ENCODE peak calls at places on chromosomes 13 and 19, in six cellular contexts. One of them, this sample, is unnamed.

GRCh38 chr13:75913925-75914324 is 277.8 kb downstream of the LMO7 start:
- DNase-seq in A549: no peak
- DNase-seq in HepG2: no peak
- DNase-seq in K562: no peak
- DNase-seq in IMR-90: no peak
- DNase-seq in HEK293T: no peak
- DNase-seq in this sample: no peak

GRCh38 chr13:109428146-109428545 is 358.2 kb downstream of the IRS2 start:
- DNase-seq in K562: no peak
- DNase-seq in IMR-90: no peak
- DNase-seq in HEK293T: no peak
- DNase-seq in A549: no peak
- DNase-seq in HepG2: no peak
- DNase-seq in this sample: no peak

GRCh38 chr19:44822670-44823372 is 13.9 kb downstream of the BCAM start:
- DNase-seq in K562: no peak
- DNase-seq in HEK293T: no peak
- DNase-seq in HepG2: no peak
- DNase-seq in IMR-90: no peak
- DNase-seq in A549: no peak
- DNase-seq in this sample: no peak

GRCh38 chr19:45161715-45162463 is 1.1 kb upstream of the NKPD1 start:
- DNase-seq in A549: no peak
- DNase-seq in HEK293T: peak
- DNase-seq in IMR-90: peak
- DNase-seq in K562: peak
- DNase-seq in HepG2: no peak
- DNase-seq in this sample: no peak

GRCh38 chr19:48543121-48543710 is 8.8 kb upstream of the SULT2B1 start:
- DNase-seq in IMR-90: peak
- DNase-seq in K562: no peak
- DNase-seq in HEK293T: no peak
- DNase-seq in HepG2: no peak
- DNase-seq in A549: peak
- DNase-seq in this sample: no peak

GRCh38 chr13:44311011-44311481 is 62.6 kb upstream of the SERP2 start:
- DNase-seq in A549: no peak
- DNase-seq in IMR-90: peak
- DNase-seq in HepG2: no peak
- DNase-seq in K562: no peak
- DNase-seq in HEK293T: no peak
- DNase-seq in this sample: no peak

GRCh38 chr13:44801990-44802389 is 187.3 kb downstream of the NUFIP1 start:
- DNase-seq in K562: no peak
- DNase-seq in A549: no peak
- DNase-seq in HepG2: no peak
- DNase-seq in HEK293T: no peak
- DNase-seq in IMR-90: peak
- DNase-seq in this sample: no peak

GRCh38 chr13:105336706-105337582 is 1198.5 kb downstream of the EFNB2 start:
- DNase-seq in HepG2: no peak
- DNase-seq in HEK293T: no peak
- DNase-seq in IMR-90: peak
- DNase-seq in K562: no peak
- DNase-seq in A549: no peak
- DNase-seq in this sample: no peak

GRCh38 chr13:24648271-24648670 is 31.9 kb upstream of the ATP12A start:
- DNase-seq in A549: no peak
- DNase-seq in HEK293T: no peak
- DNase-seq in HepG2: no peak
- DNase-seq in K562: no peak
- DNase-seq in IMR-90: no peak
- DNase-seq in this sample: no peak

GRCh38 chr19:37931941-37932655 is 25.1 kb downstream of the SIPA1L3 start:
- DNase-seq in IMR-90: peak
- DNase-seq in A549: peak
- DNase-seq in HEK293T: no peak
- DNase-seq in HepG2: peak
- DNase-seq in K562: no peak
- DNase-seq in this sample: no peak

GRCh38 chr13:31614073-31614472 is 125.3 kb upstream of the RXFP2 start:
- DNase-seq in IMR-90: no peak
- DNase-seq in HEK293T: no peak
- DNase-seq in A549: no peak
- DNase-seq in HepG2: no peak
- DNase-seq in K562: no peak
- DNase-seq in this sample: no peak
- TF ChIP-seq BHLHE40 in IMR-90: no peak
- TF ChIP-seq BHLHE40 in HEK293T: no peak
- TF ChIP-seq BHLHE40 in A549: no peak
- TF ChIP-seq BHLHE40 in HepG2: no peak
- TF ChIP-seq BHLHE40 in K562: no peak
- TF ChIP-seq BHLHE40 in this sample: no peak

GRCh38 chr13:41708648-41709175 is 251.4 kb downstream of the RGCC start:
- DNase-seq in HEK293T: no peak
- DNase-seq in IMR-90: no peak
- DNase-seq in K562: no peak
- DNase-seq in A549: no peak
- DNase-seq in HepG2: no peak
- DNase-seq in this sample: no peak
- TF ChIP-seq BHLHE40 in HEK293T: no peak
- TF ChIP-seq BHLHE40 in IMR-90: no peak
- TF ChIP-seq BHLHE40 in K562: no peak
- TF ChIP-seq BHLHE40 in A549: no peak
- TF ChIP-seq BHLHE40 in HepG2: no peak
- TF ChIP-seq BHLHE40 in this sample: no peak

GRCh38 chr13:41654800-41655199 is 197.4 kb downstream of the RGCC start:
- DNase-seq in IMR-90: no peak
- DNase-seq in HEK293T: no peak
- DNase-seq in K562: no peak
- DNase-seq in A549: no peak
- DNase-seq in HepG2: no peak
- DNase-seq in this sample: no peak

GRCh38 chr13:41655997-41656396 is 198.6 kb downstream of the RGCC start:
- DNase-seq in IMR-90: no peak
- DNase-seq in K562: no peak
- DNase-seq in HepG2: no peak
- DNase-seq in HEK293T: no peak
- DNase-seq in A549: no peak
- DNase-seq in this sample: no peak

GRCh38 chr13:41650706-41651105 is 193.4 kb downstream of the RGCC start:
- DNase-seq in HEK293T: no peak
- DNase-seq in K562: no peak
- DNase-seq in HepG2: no peak
- DNase-seq in IMR-90: no peak
- DNase-seq in A549: no peak
- DNase-seq in this sample: no peak

GRCh38 chr13:41651413-41652068 is 194.2 kb downstream of the RGCC start:
- DNase-seq in IMR-90: no peak
- DNase-seq in A549: no peak
- DNase-seq in HEK293T: no peak
- DNase-seq in K562: no peak
- DNase-seq in HepG2: no peak
- DNase-seq in this sample: no peak

GRCh38 chr13:41652735-41653361 is 195.5 kb downstream of the RGCC start:
- DNase-seq in K562: peak
- DNase-seq in A549: peak
- DNase-seq in HEK293T: no peak
- DNase-seq in HepG2: peak
- DNase-seq in IMR-90: peak
- DNase-seq in this sample: no peak
- TF ChIP-seq BHLHE40 in K562: no peak
- TF ChIP-seq BHLHE40 in A549: no peak
- TF ChIP-seq BHLHE40 in HEK293T: no peak
- TF ChIP-seq BHLHE40 in HepG2: no peak
- TF ChIP-seq BHLHE40 in IMR-90: no peak
- TF ChIP-seq BHLHE40 in this sample: no peak

GRCh38 chr13:35963982-35964665 is 167.1 kb downstream of the DCLK1 start:
- DNase-seq in HepG2: no peak
- DNase-seq in A549: no peak
- DNase-seq in HEK293T: no peak
- DNase-seq in IMR-90: no peak
- DNase-seq in K562: no peak
- DNase-seq in this sample: no peak
- TF ChIP-seq BHLHE40 in HepG2: no peak
- TF ChIP-seq BHLHE40 in A549: no peak
- TF ChIP-seq BHLHE40 in HEK293T: no peak
- TF ChIP-seq BHLHE40 in IMR-90: no peak
- TF ChIP-seq BHLHE40 in K562: no peak
- TF ChIP-seq BHLHE40 in this sample: no peak

GRCh38 chr13:22193070-22193469 is 522.2 kb downstream of the FGF9 start:
- DNase-seq in K562: no peak
- DNase-seq in HEK293T: no peak
- DNase-seq in A549: no peak
- DNase-seq in HepG2: no peak
- DNase-seq in IMR-90: no peak
- DNase-seq in this sample: no peak

GRCh38 chr13:22196777-22197176 is 525.9 kb downstream of the FGF9 start:
- DNase-seq in K562: no peak
- DNase-seq in IMR-90: no peak
- DNase-seq in HepG2: no peak
- DNase-seq in HEK293T: no peak
- DNase-seq in A549: no peak
- DNase-seq in this sample: no peak

GRCh38 chr13:22198001-22198400 is 527.1 kb downstream of the FGF9 start:
- DNase-seq in IMR-90: no peak
- DNase-seq in HepG2: no peak
- DNase-seq in K562: no peak
- DNase-seq in HEK293T: no peak
- DNase-seq in A549: no peak
- DNase-seq in this sample: no peak

GRCh38 chr13:22194106-22194810 is 523.4 kb downstream of the FGF9 start:
- DNase-seq in K562: no peak
- DNase-seq in IMR-90: no peak
- DNase-seq in HEK293T: no peak
- DNase-seq in HepG2: no peak
- DNase-seq in A549: no peak
- DNase-seq in this sample: no peak

DNA sequence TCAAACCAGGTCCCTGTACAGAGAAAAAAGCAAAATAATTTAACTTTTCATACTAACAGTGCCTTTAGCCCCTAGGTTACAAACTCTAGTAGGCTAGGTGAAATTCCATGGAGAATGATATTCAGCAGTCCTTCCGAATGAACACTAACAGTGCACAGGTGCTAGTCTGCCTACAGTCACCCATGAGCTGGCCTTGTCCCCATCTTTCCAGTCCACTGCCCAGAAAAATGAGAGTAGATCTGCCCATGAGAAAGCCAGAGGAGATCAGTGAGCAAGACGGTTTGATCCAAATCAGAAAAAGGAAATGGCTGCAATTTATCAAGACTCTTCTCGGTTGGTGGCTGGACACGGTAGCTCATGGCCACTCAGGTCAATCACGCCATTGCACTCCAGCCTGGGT is 524.9 kb downstream of the FGF9 start:
- DNase-seq in IMR-90: no peak
- DNase-seq in K562: no peak
- DNase-seq in A549: no peak
- DNase-seq in HepG2: no peak
- DNase-seq in HEK293T: no peak
- DNase-seq in this sample: no peak
- TF ChIP-seq BHLHE40 in IMR-90: no peak
- TF ChIP-seq BHLHE40 in K562: no peak
- TF ChIP-seq BHLHE40 in A549: no peak
- TF ChIP-seq BHLHE40 in HepG2: no peak
- TF ChIP-seq BHLHE40 in HEK293T: no peak
- TF ChIP-seq BHLHE40 in this sample: no peak

GRCh38 chr13:28501547-28501946 is 6.6 kb upstream of the FLT1 start:
- DNase-seq in K562: no peak
- DNase-seq in A549: no peak
- DNase-seq in HepG2: no peak
- DNase-seq in HEK293T: no peak
- DNase-seq in IMR-90: no peak
- DNase-seq in this sample: no peak
- TF ChIP-seq BHLHE40 in K562: no peak
- TF ChIP-seq BHLHE40 in A549: no peak
- TF ChIP-seq BHLHE40 in HepG2: no peak
- TF ChIP-seq BHLHE40 in HEK293T: no peak
- TF ChIP-seq BHLHE40 in IMR-90: no peak
- TF ChIP-seq BHLHE40 in this sample: no peak